ENCODE peak calls at places on chromosomes 16 and 17, in four cellular contexts. J is neural progenitor cell, C is HCT116, E is SK-N-SH. G is an unnamed sample.

GRCh38 chr17:41211845-41212466 is 14.5 kb upstream of the KRTAP9-2 start:
- DNase-seq in J (no peak), C (peak), E (no peak), G (peak)

GRCh38 chr16:52805559-52806168 is 247.0 kb downstream of the CHD9NB start:
- DNase-seq in J (no peak), C (no peak), E (no peak), G (no peak)

GRCh38 chr17:31308372-31308905 is 5.4 kb downstream of the EVI2B start:
- DNase-seq in J (no peak), C (no peak), E (no peak), G (no peak)

GRCh38 chr16:15607700-15608396 is 35.1 kb downstream of the MARF1 start:
- DNase-seq in J (no peak), C (no peak), E (no peak), G (peak)

GRCh38 chr16:75758215-75758614 is 31.9 kb upstream of the CPHXL start:
- DNase-seq in J (no peak), C (no peak), E (no peak), G (peak)

GRCh38 chr16:17070882-17071592 is 399.7 kb downstream of the XYLT1 start:
- DNase-seq in J (peak), C (no peak), E (no peak), G (peak)

GRCh38 chr17:77601054-77601979 is 357.2 kb upstream of the TNRC6C start:
- DNase-seq in J (no peak), C (no peak), E (peak), G (peak)

GRCh38 chr17:21511368-21512195 is 135.4 kb downstream of the KCNJ12 start:
- DNase-seq in J (peak), C (peak), E (peak), G (peak)

DNA sequence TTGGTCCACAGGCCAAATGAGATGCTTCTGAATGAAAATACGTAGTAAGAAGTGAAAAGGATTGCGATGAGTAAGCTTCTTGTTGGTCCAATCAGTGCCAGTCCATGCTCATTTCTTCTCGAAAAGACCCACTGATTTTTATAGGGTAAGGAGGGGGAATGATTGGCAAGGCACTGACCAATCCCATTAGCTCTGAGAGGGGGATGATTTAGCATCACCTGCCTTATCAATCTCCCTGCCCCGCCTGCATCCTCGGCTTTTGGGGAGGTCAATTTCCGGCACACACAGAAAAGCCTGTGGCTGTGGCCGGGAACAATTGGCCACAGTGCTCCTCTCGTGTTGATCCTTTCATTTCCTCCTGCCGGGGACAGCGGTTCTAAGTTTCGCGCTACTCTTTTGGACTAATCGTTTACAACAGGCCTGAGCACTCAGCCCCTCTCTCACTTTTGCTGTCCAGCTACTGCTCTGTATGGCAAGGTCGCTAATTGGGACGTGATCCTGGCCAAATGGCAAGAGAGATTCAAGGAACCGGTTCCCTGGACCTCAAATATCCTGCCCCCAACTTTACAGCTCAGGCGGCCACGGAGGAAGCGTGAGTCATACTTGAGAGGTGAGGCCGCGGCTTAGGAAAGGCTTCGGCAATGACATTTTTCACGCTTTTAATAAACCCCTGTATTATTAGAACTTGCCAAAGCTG is 43.1 kb downstream of the TBX4 start:
- DNase-seq in J (no peak), C (peak), E (no peak), G (peak)
- H3K9ac ChIP-seq in J (no peak), C (peak), E (no peak), G (no peak)

DNA sequence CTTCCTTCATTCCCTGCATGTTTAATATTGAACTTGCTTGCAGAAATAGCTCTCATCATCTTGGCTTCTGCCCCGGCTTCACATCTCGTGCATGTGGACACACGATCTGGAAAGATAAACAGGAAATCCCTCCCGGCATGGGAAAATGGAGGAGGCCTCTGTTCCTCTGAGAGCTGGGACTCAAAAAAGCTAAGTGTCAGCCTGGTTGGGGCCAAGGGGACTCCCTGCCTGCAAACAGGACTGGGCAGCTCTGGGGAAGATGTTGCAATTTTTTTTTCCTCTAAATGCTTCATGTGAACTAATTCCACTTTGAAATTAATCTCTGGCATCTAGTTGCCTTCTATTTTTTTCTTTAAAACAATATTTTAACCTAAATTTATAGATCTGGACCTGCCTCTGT is 24.8 kb downstream of the ITPRIPL2 start:
- DNase-seq in J (no peak), C (no peak), E (peak), G (peak)
- TF ChIP-seq EZH2phosphoT487 in J (no peak), C (no peak), E (no peak), G (no peak)

GRCh38 chr16:66616169-66616568 is 11.7 kb downstream of the CMTM3 start:
- DNase-seq in J (no peak), C (no peak), E (no peak), G (no peak)
- H3K9ac ChIP-seq in J (no peak), C (no peak), E (no peak), G (no peak)

GRCh38 chr17:65790241-65790640 is 228.8 kb upstream of the AXIN2 start:
- DNase-seq in J (no peak), C (no peak), E (no peak), G (no peak)

GRCh38 chr17:65799454-65799853 is 238.0 kb upstream of the AXIN2 start:
- DNase-seq in J (no peak), C (no peak), E (no peak), G (no peak)

GRCh38 chr17:65797101-65797500 is 235.7 kb upstream of the AXIN2 start:
- DNase-seq in J (no peak), C (no peak), E (no peak), G (peak)

GRCh38 chr17:65797809-65798208 is 236.4 kb upstream of the AXIN2 start:
- DNase-seq in J (peak), C (no peak), E (peak), G (peak)

GRCh38 chr17:65794572-65794971 is 233.1 kb upstream of the AXIN2 start:
- DNase-seq in J (peak), C (peak), E (peak), G (peak)
- TF ChIP-seq EZH2phosphoT487 in J (no peak), C (no peak), E (no peak), G (no peak)

GRCh38 chr17:80034654-80034976 is 1.1 kb downstream of the TBC1D16 start:
- DNase-seq in J (no peak), C (no peak), E (no peak), G (no peak)
- H3K9ac ChIP-seq in J (no peak), C (peak), E (peak), G (peak)

DNA sequence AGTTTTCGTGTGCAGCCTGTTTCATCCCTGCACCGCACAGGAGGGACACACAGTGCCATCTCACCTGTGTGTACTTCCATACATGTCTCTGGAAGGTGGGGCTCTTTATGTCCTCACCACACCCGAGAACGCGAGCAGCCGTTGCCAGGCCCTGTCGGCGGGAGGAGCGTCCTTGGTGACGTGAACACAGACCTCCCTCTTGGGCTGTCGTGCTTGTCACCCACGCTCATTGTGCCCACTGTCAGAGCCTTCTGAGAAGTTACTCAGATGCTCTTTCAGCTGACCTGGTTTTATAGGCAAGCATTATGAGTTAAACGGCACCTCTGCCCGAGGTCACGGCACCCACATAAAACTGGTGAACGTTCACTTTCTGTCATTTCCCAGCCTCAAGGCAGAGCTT is 40.2 kb downstream of the ZNF750 start:
- DNase-seq in J (no peak), C (no peak), E (no peak), G (no peak)
- TF ChIP-seq EZH2phosphoT487 in J (no peak), C (no peak), E (no peak), G (no peak)

G was measured in GM23248.